ENCODE peak calls at places on chromosomes 13 and 19, in ten cellular contexts. U, V, A, G, S, B, L, Y, E and O are unnamed samples.

GRCh38 chr13:43441916-43442315 is 344.9 kb downstream of the ENOX1 start:
- DNase-seq in U (no peak), V (peak), A (no peak), G (no peak), S (no peak), B (no peak), L (no peak), Y (no peak), E (no peak), O (no peak)

GRCh38 chr19:11268783-11269267 is 6.5 kb upstream of the DOCK6 start:
- DNase-seq in U (peak), V (no peak), A (no peak), G (no peak), S (no peak), B (no peak), L (peak), Y (no peak), E (no peak), O (no peak)

GRCh38 chr13:100547805-100548204 is 40.8 kb downstream of the GGACT start:
- DNase-seq in U (no peak), V (no peak), A (peak), G (no peak), S (no peak), B (no peak), L (no peak), Y (peak), E (no peak), O (no peak)

GRCh38 chr19:15328312-15328711 is 4.0 kb downstream of the BRD4 start:
- DNase-seq in U (no peak), V (no peak), A (no peak), G (no peak), S (no peak), B (no peak), L (peak), Y (no peak), E (no peak), O (no peak)

GRCh38 chr19:55179570-55180484 is at the start of gene SYT5:
- DNase-seq in U (no peak), V (no peak), A (peak), G (peak), S (peak), B (peak), L (peak), Y (no peak), E (no peak), O (no peak)

GRCh38 chr13:51009597-51009996 is 100.0 kb downstream of the RNASEH2B start:
- DNase-seq in U (no peak), V (no peak), A (no peak), G (no peak), S (no peak), B (no peak), L (no peak), Y (no peak), E (no peak), O (no peak)

GRCh38 chr13:53254495-53254894 is 225.9 kb downstream of the OLFM4 start:
- DNase-seq in U (no peak), V (no peak), A (no peak), G (no peak), S (no peak), B (peak), L (no peak), Y (no peak), E (no peak), O (no peak)

GRCh38 chr19:3383121-3383722 is 16.8 kb downstream of the NFIC start:
- DNase-seq in U (peak), V (no peak), A (no peak), G (no peak), S (no peak), B (no peak), L (no peak), Y (no peak), E (no peak), O (no peak)

GRCh38 chr19:29491995-29492577 is 33.7 kb upstream of the VSTM2B start:
- DNase-seq in U (no peak), V (no peak), A (no peak), G (no peak), S (no peak), B (no peak), L (no peak), Y (no peak), E (no peak), O (no peak)

GRCh38 chr13:43988302-43988701 is 108.6 kb downstream of the LACC1 start:
- DNase-seq in U (no peak), V (no peak), A (no peak), G (no peak), S (no peak), B (no peak), L (no peak), Y (no peak), E (no peak), O (peak)

GRCh38 chr19:35704218-35704617 is at the start of gene ZBTB32:
- DNase-seq in U (no peak), V (no peak), A (peak), G (no peak), S (no peak), B (peak), L (no peak), Y (no peak), E (no peak), O (peak)